ENCODE peak calls at places on chromosome 1, in five cellular contexts. H is tibial nerve, E is A549, Q is right lobe of liver, N is gastrocnemius medialis. I is an unnamed sample.

GRCh38 chr1:29258974-29259801 is 22.9 kb downstream of the PTPRU start:
- DNase-seq in E (no peak), N (no peak), H (no peak), Q (no peak), I (no peak)

GRCh38 chr1:243974451-243975292 is 76.4 kb upstream of the ZBTB18 start:
- DNase-seq in E (no peak), H (no peak), N (no peak), Q (no peak), I (no peak)

GRCh38 chr1:95035536-95035935 is 37.2 kb downstream of the ALG14 start:
- DNase-seq in H (no peak), Q (no peak), N (no peak), E (no peak), I (no peak)

GRCh38 chr1:169327875-169328274 is 39.7 kb downstream of the NME7 start:
- DNase-seq in N (no peak), H (no peak), Q (no peak), E (no peak), I (no peak)

GRCh38 chr1:24415910-24416665 is 486 bp downstream of the NIPAL3 start:
- DNase-seq in E (no peak), N (no peak), Q (no peak), H (no peak), I (no peak)

GRCh38 chr1:225407755-225408154 is 20.1 kb downstream of the LBR start:
- DNase-seq in N (no peak), Q (no peak), E (no peak), H (no peak), I (no peak)

GRCh38 chr1:36115931-36116330 is 9.1 kb downstream of the COL8A2 start:
- DNase-seq in N (no peak), Q (no peak), E (no peak), H (no peak), I (no peak)

GRCh38 chr1:146007048-146007784 is 10.8 kb upstream of the TXNIP start:
- DNase-seq in H (no peak), Q (no peak), E (peak), N (peak), I (peak)

GRCh38 chr1:67761730-67762129 is 71.5 kb downstream of the GNG12 start:
- DNase-seq in N (no peak), H (no peak), Q (no peak), E (no peak), I (no peak)

GRCh38 chr1:114215426-114215825 is 61.8 kb upstream of the SYT6 start:
- DNase-seq in H (no peak), N (no peak), E (no peak), Q (no peak), I (no peak)

GRCh38 chr1:227869851-227870305 is 54.4 kb downstream of the PRSS38 start:
- DNase-seq in Q (no peak), N (no peak), E (no peak), H (no peak), I (no peak)

GRCh38 chr1:210299501-210299900 is 29.2 kb upstream of the HHAT start:
- DNase-seq in E (no peak), N (no peak), H (no peak), Q (no peak), I (no peak)

GRCh38 chr1:236140705-236141446 is 1.5 kb upstream of the GPR137B start:
- DNase-seq in N (no peak), Q (no peak), H (no peak), E (peak), I (no peak)

GRCh38 chr1:53765656-53766055 is 26.7 kb upstream of the GLIS1 start:
- DNase-seq in E (no peak), Q (no peak), N (no peak), H (no peak), I (no peak)

GRCh38 chr1:77143529-77144121 is 75.6 kb downstream of the PIGK start:
- DNase-seq in Q (no peak), H (no peak), N (no peak), E (peak), I (no peak)

GRCh38 chr1:190226006-190226405 is 251.7 kb downstream of the BRINP3 start:
- DNase-seq in E (peak), Q (no peak), N (no peak), H (no peak), I (no peak)

GRCh38 chr1:78232630-78233029 is 186.9 kb downstream of the GIPC2 start:
- DNase-seq in H (no peak), E (no peak), N (no peak), Q (no peak), I (no peak)

GRCh38 chr1:229989591-229990248 is 77.3 kb upstream of the GALNT2 start:
- DNase-seq in H (no peak), N (no peak), E (no peak), Q (no peak), I (peak)

GRCh38 chr1:40350391-40350790 is 23.1 kb upstream of the SMAP2 start:
- DNase-seq in Q (no peak), H (no peak), E (no peak), N (no peak), I (no peak)

GRCh38 chr1:149846600-149847466 is 52.5 kb upstream of the BOLA1 start:
- DNase-seq in Q (no peak), H (no peak), N (no peak), E (no peak), I (no peak)

GRCh38 chr1:149848340-149848771 is 51.0 kb upstream of the BOLA1 start:
- DNase-seq in N (no peak), H (no peak), Q (peak), E (no peak), I (no peak)

GRCh38 chr1:149848811-149849210 is 50.6 kb upstream of the BOLA1 start:
- DNase-seq in N (no peak), E (no peak), Q (no peak), H (no peak), I (no peak)

GRCh38 chr1:149849947-149850360 is 49.4 kb upstream of the BOLA1 start:
- DNase-seq in H (no peak), E (no peak), N (no peak), Q (no peak), I (peak)

DNA sequence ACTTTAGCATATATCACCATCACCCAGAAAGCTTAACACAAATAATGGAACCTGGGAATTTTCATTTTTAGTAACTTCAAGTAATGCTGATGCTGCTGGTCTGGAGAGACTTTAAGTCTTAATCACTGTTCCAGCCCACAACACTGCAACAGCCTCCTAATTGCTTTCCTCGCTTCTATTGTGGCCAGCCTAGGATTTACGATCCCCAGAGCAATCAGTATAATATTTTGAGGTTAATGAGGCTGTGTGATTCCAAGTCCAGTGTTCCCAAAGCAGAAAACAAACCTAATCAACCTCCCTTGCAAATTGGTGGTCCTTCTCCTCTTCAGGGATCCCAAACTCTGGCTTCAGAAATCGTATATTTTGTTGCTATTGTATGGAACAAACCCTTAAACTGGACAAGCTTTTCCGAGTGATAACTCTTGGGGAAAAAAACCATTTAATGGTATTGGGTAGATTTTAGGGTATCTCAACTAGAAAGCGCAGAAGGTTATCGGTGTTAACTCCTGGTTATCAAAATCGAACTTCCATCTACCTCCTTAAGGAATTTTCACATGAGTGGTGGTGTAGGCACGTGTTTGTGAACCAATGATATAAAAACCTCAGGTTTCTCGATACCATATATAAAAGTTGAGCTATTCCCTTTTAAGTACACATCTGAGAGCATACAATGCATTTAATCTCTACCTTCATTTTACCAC is 50.0 kb upstream of the BOLA1 start:
- DNase-seq in E (no peak), H (no peak), Q (no peak), N (no peak), I (no peak)
- TF ChIP-seq CTCF in E (no peak), H (no peak), Q (no peak), N (no peak), I (no peak)

DNA sequence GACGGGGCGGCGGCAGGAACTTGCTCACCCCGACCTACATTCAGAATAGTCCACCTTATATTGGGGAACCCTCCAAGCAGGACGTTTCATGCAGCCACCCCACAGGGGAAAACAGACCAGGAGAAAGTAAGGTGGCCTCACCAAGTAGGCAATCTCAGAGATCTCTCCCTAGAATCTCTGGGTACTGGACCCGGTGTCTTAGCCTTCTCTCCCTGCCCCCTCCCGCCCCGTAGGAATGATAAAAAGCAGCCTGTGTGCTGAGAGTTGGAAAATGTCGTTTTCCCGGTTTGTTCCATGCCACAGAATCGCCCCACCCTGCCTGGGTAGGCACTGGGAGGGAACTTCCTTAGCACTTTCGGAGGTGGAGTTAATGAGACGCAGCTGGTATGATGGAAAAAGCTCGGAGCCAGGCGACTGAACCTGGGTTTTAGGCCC is 789 bp upstream of the PTPN14 start:
- DNase-seq in Q (no peak), E (peak), N (no peak), H (peak), I (peak)
- TF ChIP-seq POLR2A in Q (no peak), E (peak), N (no peak), H (no peak), I (no peak)

DNA sequence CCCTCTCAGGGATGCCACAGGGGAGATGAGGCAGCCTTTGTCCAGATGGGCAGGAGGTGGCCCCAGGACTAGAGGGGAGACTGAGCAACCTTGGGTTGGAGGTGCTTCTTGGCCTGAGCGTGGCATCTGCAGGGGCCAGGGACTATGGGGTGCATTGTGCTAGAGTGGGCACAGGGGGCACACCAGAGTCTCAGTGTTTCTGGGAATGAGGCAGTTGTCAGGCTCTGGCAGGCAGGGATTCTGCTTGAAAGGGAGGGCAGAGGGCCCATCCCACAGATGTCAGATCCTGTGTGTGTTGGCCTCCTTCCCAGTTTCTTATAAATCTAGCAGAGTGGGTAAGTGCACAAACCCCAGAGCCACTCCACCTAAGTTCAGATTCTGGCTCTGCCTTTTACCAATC is 13.7 kb downstream of the LGR6 start:
- DNase-seq in H (no peak), E (peak), Q (no peak), N (no peak), I (no peak)
- TF ChIP-seq CTCF in H (no peak), E (no peak), Q (no peak), N (no peak), I (no peak)

GRCh38 chr1:19465650-19466049 is 19.7 kb downstream of the CAPZB start:
- DNase-seq in E (no peak), Q (no peak), H (no peak), N (no peak), I (no peak)

GRCh38 chr1:19466112-19466561 is 19.2 kb downstream of the CAPZB start:
- DNase-seq in H (no peak), Q (no peak), N (no peak), E (no peak), I (no peak)

GRCh38 chr1:19467199-19468187 is 17.8 kb downstream of the CAPZB start:
- DNase-seq in Q (no peak), E (no peak), H (no peak), N (no peak), I (no peak)

GRCh38 chr1:19469004-19469403 is 16.3 kb downstream of the CAPZB start:
- DNase-seq in E (no peak), N (no peak), H (no peak), Q (no peak), I (no peak)

DNA sequence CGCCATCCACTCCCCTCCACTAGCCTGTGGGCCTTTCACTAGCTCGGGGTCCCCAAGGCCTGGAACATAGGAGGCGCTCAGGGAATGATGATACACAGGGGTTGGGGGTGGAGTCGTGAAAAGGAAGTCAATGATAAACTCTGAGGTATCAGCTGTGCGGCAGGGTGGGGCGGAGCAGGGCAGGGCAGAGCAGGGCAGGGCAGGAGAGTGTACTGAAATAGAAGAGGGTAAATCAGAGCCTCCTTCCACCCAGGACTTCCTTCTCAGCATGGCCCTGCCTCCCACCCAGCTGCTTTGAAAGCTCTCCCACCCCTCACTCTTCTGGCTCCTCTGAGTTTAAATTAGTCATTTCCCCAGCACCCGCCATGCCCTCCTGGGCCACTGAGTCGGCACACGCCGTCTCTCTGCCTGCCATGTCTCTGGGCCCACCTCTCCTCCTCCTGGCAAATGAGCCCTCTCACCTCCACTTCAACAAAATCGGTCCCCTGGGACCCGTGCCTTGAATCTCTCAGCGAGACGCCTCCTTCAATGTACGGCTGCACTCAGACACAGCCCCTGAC is 16.9 kb downstream of the CAPZB start:
- DNase-seq in H (no peak), E (peak), Q (no peak), N (no peak), I (no peak)
- TF ChIP-seq POLR2A in H (no peak), E (no peak), Q (no peak), N (no peak), I (no peak)

DNA sequence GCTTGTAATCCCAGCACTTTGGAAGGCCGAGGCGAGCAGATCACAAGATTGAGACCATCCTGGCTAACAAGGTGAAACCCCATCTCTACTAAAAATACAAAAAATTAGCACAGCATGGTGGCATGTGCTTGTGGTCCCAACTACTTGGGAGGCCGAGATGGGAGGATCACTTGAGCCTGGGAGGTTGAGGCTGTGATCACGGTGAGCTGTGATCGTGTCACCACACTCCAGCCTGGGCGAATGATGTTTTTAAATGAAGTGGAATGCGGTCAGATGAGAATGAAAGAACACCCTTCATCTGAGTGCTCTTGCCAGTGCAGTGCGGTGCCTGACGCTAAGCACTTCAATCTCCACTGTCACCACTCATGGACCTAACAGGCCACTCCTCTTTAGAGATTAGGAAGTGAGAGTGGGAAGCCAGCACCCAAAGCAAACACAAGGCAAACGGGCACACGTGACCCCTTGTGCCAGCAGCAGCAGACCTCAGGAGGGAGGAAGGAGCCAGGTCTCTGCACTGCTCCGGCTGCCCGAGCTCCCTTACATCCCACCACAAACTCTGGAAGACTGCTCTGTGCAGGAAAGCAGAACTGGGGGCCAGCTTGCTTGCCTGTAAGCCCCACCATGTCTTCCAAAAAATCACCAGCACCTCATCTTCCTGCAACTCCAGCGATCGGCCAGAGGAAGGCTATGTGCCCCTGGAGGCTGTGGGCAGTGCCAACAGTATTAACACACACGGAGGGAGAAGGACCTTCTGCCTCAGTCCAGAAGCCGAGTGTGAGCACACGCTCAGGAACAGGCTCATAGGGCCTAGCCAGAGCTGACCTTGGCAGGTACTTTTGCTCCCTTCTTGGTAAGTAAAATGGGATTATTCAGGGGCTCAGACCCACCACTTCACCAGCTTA is 9.7 kb downstream of the CTNNBIP1 start:
- DNase-seq in N (peak), Q (peak), E (no peak), H (no peak), I (peak)
- TF ChIP-seq CTCF in N (no peak), Q (peak), E (no peak), H (no peak), I (no peak)